ENCODE peak calls at places on chromosomes 6 and 20, in four cellular contexts. K is astrocyte of the hippocampus, H is H54, A is RWPE1. U is an unnamed sample.
A peak's percentile ranks its signal among the peaks of the same experiment; 100 is the strongest.

GRCh38 chr6:39818695-39819094 is 26.5 kb downstream of the DAAM2 start:
- DNase-seq in K (no peak), A (no peak), H (no peak), U (no peak)

GRCh38 chr6:5499644-5500306 is 238.5 kb downstream of the FARS2 start:
- DNase-seq in H (peak; percentile 10), A (peak; percentile 28), K (peak; percentile 29), U (peak; percentile 35)

GRCh38 chr6:17352302-17352701 is 41.1 kb upstream of the CAP2 start:
- DNase-seq in K (no peak), A (no peak), H (no peak), U (no peak)

GRCh38 chr20:58692579-58693225 is at the start of gene NPEPL1:
- DNase-seq in K (peak; percentile 90), A (peak; percentile 95), H (peak; percentile 48), U (no peak)

GRCh38 chr6:97361286-97361685 is 78.3 kb upstream of the MMS22L start:
- DNase-seq in K (no peak), A (no peak), H (no peak), U (no peak)

GRCh38 chr20:9179193-9179802 is 110.4 kb downstream of the PLCB4 start:
- DNase-seq in A (peak; percentile 34), K (peak; percentile 64), H (no peak), U (peak; percentile 87)

GRCh38 chr6:136113736-136114173 is 136.4 kb downstream of the MTFR2 start:
- DNase-seq in H (peak; percentile 2), K (peak; percentile 70), A (peak; percentile 13), U (peak; percentile 85)

GRCh38 chr6:63897459-63897858 is 261.9 kb downstream of the PHF3 start:
- DNase-seq in K (peak; percentile 4), A (no peak), H (no peak), U (no peak)

GRCh38 chr6:122798099-122798641 is 9.1 kb downstream of the SMPDL3A start:
- DNase-seq in K (peak; percentile 72), A (peak; percentile 64), H (peak; percentile 4), U (peak; percentile 96)

GRCh38 chr20:23659989-23660837 is 22.5 kb upstream of the CST3 start:
- DNase-seq in H (no peak), A (no peak), K (no peak), U (no peak)

GRCh38 chr20:38290829-38291581 is 13.0 kb upstream of the BPI start:
- DNase-seq in K (peak; percentile 87), A (peak; percentile 48), H (peak; percentile 66), U (peak; percentile 64)

GRCh38 chr20:9514461-9515210 is at the start of gene LAMP5:
- DNase-seq in H (no peak), K (peak; percentile 78), A (no peak), U (peak; percentile 12)

GRCh38 chr6:5081955-5082354 is 3.2 kb upstream of the PPP1R3G start:
- DNase-seq in H (peak; percentile 31), A (no peak), K (peak; percentile 11), U (peak; percentile 52)

GRCh38 chr6:89375427-89375868 is 22.9 kb upstream of the UBE2J1 start:
- DNase-seq in H (no peak), A (no peak), K (peak; percentile 38), U (peak; percentile 94)

GRCh38 chr20:40016884-40017283 is 672.2 kb downstream of the MAFB start:
- DNase-seq in K (no peak), H (no peak), A (no peak), U (no peak)

GRCh38 chr20:50380697-50381040 is 129.5 kb upstream of the PTPN1 start:
- DNase-seq in H (no peak), A (no peak), K (peak; percentile 51), U (no peak)

GRCh38 chr6:39610229-39610628 is 115.0 kb downstream of the KIF6 start:
- DNase-seq in H (no peak), K (peak; percentile 61), A (no peak), U (peak; percentile 66)

GRCh38 chr20:16017656-16018055 is 555.6 kb downstream of the KIF16B start:
- DNase-seq in K (no peak), H (no peak), A (no peak), U (peak; percentile 42)

GRCh38 chr6:14286634-14287428 is 169.3 kb downstream of the CD83 start:
- DNase-seq in K (no peak), H (no peak), A (no peak), U (no peak)

U was measured in renal cortical epithelial cell.